ENCODE peak calls at places on chromosome 14, in ten cellular contexts. N, O, Z, L, B, G, M, D, U and F are unnamed samples.

GRCh38 chr14:53954551-53955233 is 1.9 kb downstream of the BMP4 start:
- DNase-seq in N (no peak), O (no peak), Z (no peak), L (peak; percentile 46), B (no peak), G (peak; percentile 36), M (no peak), D (no peak), U (peak; percentile 69), F (peak; percentile 49)

GRCh38 chr14:92759300-92759678 is 10.9 kb upstream of the LGMN start:
- DNase-seq in N (no peak), O (no peak), Z (no peak), L (peak; percentile 43), B (no peak), G (peak; percentile 65), M (no peak), D (no peak), U (no peak), F (no peak)

GRCh38 chr14:86296173-86296572 is 766.2 kb downstream of the FLRT2 start:
- DNase-seq in N (no peak), O (no peak), Z (no peak), L (no peak), B (no peak), G (no peak), M (no peak), D (no peak), U (no peak), F (no peak)

GRCh38 chr14:96509457-96510090 is 7.4 kb downstream of the PAPOLA start:
- DNase-seq in N (no peak), O (no peak), Z (no peak), L (no peak), B (no peak), G (no peak), M (no peak), D (no peak), U (no peak), F (no peak)

GRCh38 chr14:33483110-33483509 is 467.8 kb downstream of the EGLN3 start:
- DNase-seq in N (no peak), O (no peak), Z (no peak), L (no peak), B (no peak), G (no peak), M (no peak), D (no peak), U (no peak), F (no peak)

GRCh38 chr14:45633220-45633984 is 380.4 kb upstream of the MIS18BP1 start:
- DNase-seq in N (no peak), O (no peak), Z (no peak), L (no peak), B (no peak), G (peak; percentile 53), M (no peak), D (no peak), U (no peak), F (no peak)

GRCh38 chr14:53278602-53279506 is 125.7 kb upstream of the DDHD1 start:
- DNase-seq in N (no peak), O (no peak), Z (no peak), L (peak; percentile 28), B (no peak), G (peak; percentile 89), M (no peak), D (no peak), U (no peak), F (no peak)

GRCh38 chr14:56333361-56334279 is 215.4 kb downstream of the PELI2 start:
- DNase-seq in N (no peak), O (no peak), Z (no peak), L (peak; percentile 82), B (no peak), G (peak; percentile 60), M (no peak), D (no peak), U (no peak), F (no peak)

GRCh38 chr14:53325176-53325806 is 172.2 kb upstream of the DDHD1 start:
- DNase-seq in N (no peak), O (no peak), Z (no peak), L (peak; percentile 9), B (no peak), G (peak; percentile 24), M (no peak), D (no peak), U (no peak), F (no peak)

DNA sequence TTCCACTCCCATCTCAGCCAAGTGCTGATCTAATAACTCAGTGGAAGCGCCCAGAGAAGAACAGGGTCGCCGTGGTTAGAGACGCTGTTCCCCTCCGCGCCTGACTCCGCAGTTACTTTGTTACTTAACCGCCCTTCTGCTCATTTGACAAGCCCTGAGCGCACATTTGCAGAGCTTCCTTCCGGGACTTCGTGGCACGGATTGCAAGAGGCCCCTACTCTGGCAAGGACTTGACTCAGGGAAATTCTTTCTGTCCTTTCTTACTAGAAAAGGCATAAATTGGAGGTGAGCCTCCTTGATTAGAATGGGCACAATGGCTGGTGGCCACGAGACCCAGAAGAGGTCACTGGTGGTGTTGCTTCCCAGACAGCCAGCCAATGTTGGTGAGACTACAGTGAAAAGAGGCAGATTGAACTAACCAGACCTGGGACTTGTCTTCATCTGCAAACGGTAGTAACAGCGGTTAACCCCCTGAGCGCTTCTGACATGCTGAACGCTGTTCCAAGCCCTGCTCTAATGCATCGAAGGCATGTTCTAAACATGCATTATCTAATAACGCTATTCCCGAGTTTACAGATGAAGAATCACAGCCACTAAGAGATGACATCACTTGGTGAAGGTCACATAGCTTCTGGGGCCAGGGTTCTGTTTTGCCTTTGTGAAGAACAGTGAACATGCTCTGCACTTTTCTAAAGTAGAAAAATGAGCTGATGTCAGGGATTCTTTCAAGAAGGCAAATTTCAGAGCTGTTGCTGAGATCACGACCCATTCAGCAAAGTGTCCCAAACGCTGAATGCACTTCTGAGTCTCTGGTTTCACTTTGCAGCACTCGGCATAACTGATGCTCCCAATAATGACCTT is 55.8 kb downstream of the FOS start:
- DNase-seq in N (no peak), O (peak; percentile 63), Z (no peak), L (peak; percentile 42), B (peak; percentile 91), G (no peak), M (peak; percentile 61), D (no peak), U (peak; percentile 90), F (no peak)
- H3K4me3 ChIP-seq in N (peak overlapping the region; percentile 28), O (peak overlapping the region; percentile 65), Z (no peak overlapping the region), L (peak overlapping the region; percentile 14), B (no peak overlapping the region), G (no peak overlapping the region), M (peak overlapping the region; percentile 54), D (peak overlapping the region; percentile 27), U (peak overlapping the region; percentile 18), F (no peak overlapping the region)

GRCh38 chr14:103845327-103845726 is 2.0 kb downstream of the PPP1R13B start:
- DNase-seq in N (no peak), O (no peak), Z (no peak), L (no peak), B (no peak), G (no peak), M (no peak), D (no peak), U (no peak), F (no peak)
- H3K4me3 ChIP-seq in N (no peak overlapping the region), O (no peak overlapping the region), Z (no peak overlapping the region), L (no peak overlapping the region), B (no peak overlapping the region), G (no peak overlapping the region), M (no peak overlapping the region), D (no peak overlapping the region), U (peak overlapping the region; percentile 71), F (no peak overlapping the region)

GRCh38 chr14:49582211-49582977 is 3.8 kb downstream of the RPS29 start:
- DNase-seq in N (no peak), O (no peak), Z (no peak), L (no peak), B (no peak), G (no peak), M (no peak), D (no peak), U (no peak), F (no peak)

GRCh38 chr14:49584058-49584457 is 2.1 kb downstream of the RPS29 start:
- DNase-seq in N (no peak), O (no peak), Z (no peak), L (no peak), B (no peak), G (no peak), M (no peak), D (no peak), U (no peak), F (no peak)

GRCh38 chr14:49581209-49581960 is 4.8 kb downstream of the RPS29 start:
- DNase-seq in N (no peak), O (no peak), Z (no peak), L (no peak), B (no peak), G (no peak), M (no peak), D (no peak), U (no peak), F (no peak)

GRCh38 chr14:49581961-49582210 is 4.3 kb downstream of the RPS29 start:
- DNase-seq in N (no peak), O (no peak), Z (no peak), L (no peak), B (no peak), G (no peak), M (no peak), D (no peak), U (no peak), F (no peak)

DNA sequence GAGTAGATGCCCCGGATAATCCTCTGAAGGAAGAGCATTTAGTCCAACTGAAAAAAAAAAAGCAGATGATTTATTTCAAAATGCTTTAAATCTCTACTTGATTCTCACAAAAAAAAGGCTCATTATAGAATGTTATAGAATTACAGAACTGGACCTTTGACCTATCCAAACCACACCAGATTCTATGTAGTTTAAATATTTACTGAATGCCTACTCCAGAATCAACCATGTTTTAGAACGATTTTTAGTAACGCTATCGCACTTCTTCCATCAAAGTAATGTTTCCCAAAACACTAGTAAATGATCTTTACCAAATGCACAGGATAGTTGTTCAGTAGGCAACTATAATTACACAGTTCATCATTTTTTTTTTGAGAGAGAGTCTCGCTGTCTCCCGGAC is 2.6 kb downstream of the RPS29 start:
- DNase-seq in N (no peak), O (no peak), Z (no peak), L (no peak), B (no peak), G (no peak), M (no peak), D (no peak), U (no peak), F (no peak)
- H3K4me3 ChIP-seq in N (peak overlapping the region; percentile 94), O (peak overlapping the region; percentile 81), Z (no peak overlapping the region), L (peak overlapping the region; percentile 91), B (no peak overlapping the region), G (no peak overlapping the region), M (no peak overlapping the region), D (peak overlapping the region; percentile 78), U (no peak overlapping the region), F (no peak overlapping the region)

GRCh38 chr14:83470466-83470865 is 1936.8 kb upstream of the SEL1L start:
- DNase-seq in N (no peak), O (no peak), Z (no peak), L (peak; percentile 31), B (no peak), G (no peak), M (no peak), D (no peak), U (no peak), F (no peak)
- H3K4me3 ChIP-seq in N (no peak overlapping the region), O (no peak overlapping the region), Z (no peak overlapping the region), L (no peak overlapping the region), B (no peak overlapping the region), G (no peak overlapping the region), M (no peak overlapping the region), D (no peak overlapping the region), U (no peak overlapping the region), F (no peak overlapping the region)